ENCODE peak calls at places on chromosome 12, in nine cellular contexts. C is heart left ventricle, D is coronary artery, O is cardiac fibroblast, S is sigmoid colon, Q is AG04450, I is tibial artery, G is MM.1S, N is dorsolateral prefrontal cortex. J is an unnamed sample.
A peak's percentile ranks its signal among the peaks of the same experiment; 100 is the strongest.

GRCh38 chr12:12872139-12872933 is 19.0 kb upstream of the GPRC5A start:
- DNase-seq in I (no peak), Q (no peak), O (peak; percentile 80), G (no peak), D (no peak), N (no peak), S (no peak), C (no peak), J (peak; percentile 77)

GRCh38 chr12:49885118-49885517 is 18.6 kb downstream of the FAIM2 start:
- DNase-seq in G (no peak), D (no peak), S (peak; percentile 46), O (no peak), N (no peak), C (no peak), Q (no peak), I (no peak), J (no peak)

GRCh38 chr12:46915082-46915481 is 89.3 kb upstream of the SLC38A4 start:
- DNase-seq in C (no peak), O (peak; percentile 79), N (no peak), I (peak; percentile 26), S (peak; percentile 69), D (no peak), G (no peak), Q (peak; percentile 41), J (no peak)

GRCh38 chr12:27013606-27014084 is 539 bp downstream of the TM7SF3 start:
- DNase-seq in C (no peak), N (no peak), D (no peak), I (peak; percentile 35), O (peak; percentile 49), G (peak; percentile 12), S (no peak), Q (no peak), J (no peak)

GRCh38 chr12:127966331-127966730 is 300.6 kb upstream of the TMEM132C start:
- DNase-seq in Q (no peak), G (no peak), D (no peak), C (no peak), N (no peak), I (no peak), S (no peak), O (no peak), J (no peak)

GRCh38 chr12:19191563-19191962 is 62.0 kb downstream of the PLEKHA5 start:
- DNase-seq in S (no peak), C (no peak), G (no peak), D (no peak), N (no peak), O (no peak), Q (no peak), I (no peak), J (peak; percentile 93)

GRCh38 chr12:69527506-69528272 is 57.5 kb downstream of the FRS2 start:
- DNase-seq in I (no peak), G (no peak), N (no peak), D (no peak), O (peak; percentile 84), C (no peak), Q (peak; percentile 59), S (no peak), J (no peak)

GRCh38 chr12:97575792-97576191 is 113.2 kb downstream of the RMST start:
- DNase-seq in Q (no peak), I (no peak), D (no peak), C (no peak), S (no peak), O (no peak), N (no peak), G (no peak), J (peak; percentile 56)

GRCh38 chr12:106994579-106995220 is 7.8 kb upstream of the MTERF2 start:
- DNase-seq in C (no peak), O (peak; percentile 36), G (no peak), N (no peak), S (no peak), I (no peak), D (no peak), Q (peak; percentile 45), J (no peak)

GRCh38 chr12:71872401-71872800 is 32.8 kb downstream of the TBC1D15 start:
- DNase-seq in N (no peak), D (no peak), S (no peak), G (no peak), I (no peak), C (no peak), O (peak; percentile 15), Q (no peak), J (no peak)

GRCh38 chr12:71440393-71441349 is 1.1 kb downstream of the LGR5 start:
- DNase-seq in C (no peak), D (no peak), O (peak; percentile 2), I (no peak), S (no peak), Q (no peak), N (peak; percentile 40), G (no peak), J (no peak)

GRCh38 chr12:63882844-63883243 is 38.3 kb downstream of the SRGAP1 start:
- DNase-seq in Q (peak; percentile 15), G (no peak), N (no peak), C (peak; percentile 23), O (no peak), D (no peak), S (no peak), I (no peak), J (no peak)

GRCh38 chr12:49894754-49895153 is 8.9 kb downstream of the FAIM2 start:
- DNase-seq in S (peak; percentile 22), O (no peak), I (no peak), G (no peak), C (no peak), D (no peak), Q (no peak), N (no peak), J (no peak)

GRCh38 chr12:47391566-47391965 is 311.8 kb upstream of the AMIGO2 start:
- DNase-seq in C (no peak), O (no peak), Q (no peak), S (no peak), G (no peak), D (no peak), N (no peak), I (no peak), J (no peak)

GRCh38 chr12:104340917-104341611 is 37.5 kb downstream of the EID3 start:
- DNase-seq in C (no peak), S (no peak), D (no peak), G (no peak), O (no peak), N (peak; percentile 5), I (no peak), Q (no peak), J (no peak)

GRCh38 chr12:4051616-4052015 is 178.4 kb upstream of the PARP11 start:
- DNase-seq in Q (no peak), S (no peak), I (no peak), D (no peak), G (no peak), O (no peak), N (no peak), C (no peak), J (no peak)

GRCh38 chr12:99390707-99391106 is 256.8 kb upstream of the GARIN6 start:
- DNase-seq in C (no peak), I (no peak), Q (no peak), D (no peak), N (no peak), G (no peak), S (no peak), O (no peak), J (no peak)

GRCh38 chr12:91222746-91223145 is 40.1 kb upstream of the DCN start:
- DNase-seq in I (no peak), S (no peak), Q (no peak), C (no peak), D (no peak), G (no peak), N (no peak), O (peak; percentile 88), J (no peak)

GRCh38 chr12:20120296-20120695 is 248.0 kb upstream of the PDE3A start:
- DNase-seq in N (no peak), Q (no peak), S (no peak), G (no peak), I (no peak), C (no peak), O (peak; percentile 59), D (no peak), J (peak; percentile 61)

DNA sequence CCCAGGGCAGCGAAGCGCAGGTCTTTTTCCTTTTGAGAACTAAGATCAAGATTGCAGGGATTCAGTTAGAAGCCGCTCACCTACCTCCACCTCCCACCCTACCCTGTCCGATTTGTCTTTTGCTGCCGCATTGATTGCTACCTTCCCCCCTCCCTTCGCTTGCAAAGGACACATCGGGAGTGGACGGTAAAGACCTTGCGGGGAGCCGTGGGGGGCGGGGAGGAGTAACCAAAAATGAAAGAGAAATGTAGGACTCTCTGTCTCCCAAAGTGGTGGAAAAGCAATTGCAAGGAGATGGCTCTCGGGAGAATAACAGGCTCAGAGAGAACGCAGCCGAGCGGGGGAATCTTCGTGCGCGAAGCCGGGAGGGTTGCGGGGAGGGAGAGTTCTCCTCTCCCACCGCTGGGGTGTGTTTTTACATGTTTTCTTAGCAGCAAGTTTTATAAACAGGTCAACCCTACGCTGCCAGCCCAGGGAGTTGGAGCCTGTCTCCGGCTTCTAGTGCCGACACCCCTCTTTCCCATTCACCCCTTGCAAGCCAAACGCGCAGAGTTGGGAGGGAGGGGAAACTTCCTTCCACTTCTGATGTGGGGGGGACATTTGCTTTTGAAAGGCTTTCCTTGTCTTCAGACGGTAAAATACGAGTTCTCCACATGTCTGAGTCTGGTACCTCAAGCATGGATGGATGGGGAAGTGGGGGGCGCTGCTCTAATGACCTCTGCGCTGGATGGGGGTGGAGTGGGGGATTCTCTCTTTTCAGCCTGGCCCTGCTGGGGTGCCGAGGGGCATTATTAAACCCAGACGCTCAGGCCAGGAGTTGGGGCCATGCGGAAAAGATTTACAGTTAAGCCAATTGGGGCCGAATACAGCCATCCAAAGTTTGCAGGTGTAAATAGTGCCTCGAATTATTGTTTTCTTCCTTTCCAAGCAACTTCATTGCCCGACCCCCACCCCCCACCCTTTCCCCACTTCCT is 8.9 kb upstream of the TBX3 start:
- DNase-seq in C (no peak), G (no peak), O (peak; percentile 36), I (no peak), Q (no peak), D (no peak), N (no peak), S (peak; percentile 55), J (no peak)
- TF ChIP-seq CTCF in C (no peak), G (no peak), O (peak; percentile 15), I (no peak), Q (peak; percentile 36), D (no peak), N (no peak), S (no peak), J (no peak)

GRCh38 chr12:96294831-96295230 is 100.7 kb downstream of the ELK3 start:
- DNase-seq in I (no peak), G (peak; percentile 46), S (no peak), N (no peak), D (no peak), Q (no peak), O (peak; percentile 53), C (no peak), J (peak; percentile 18)
- H3K4me3 ChIP-seq in I (no peak overlapping the region), G (no peak overlapping the region), S (no peak overlapping the region), N (no peak overlapping the region), D (no peak overlapping the region), Q (no peak overlapping the region), O (no peak overlapping the region), C (no peak overlapping the region), J (no peak overlapping the region)

GRCh38 chr12:123269395-123269892 is 2.2 kb downstream of the CDK2AP1 start:
- DNase-seq in I (peak; percentile 66), D (peak; percentile 86), Q (no peak), C (peak; percentile 74), G (no peak), S (peak; percentile 88), N (peak; percentile 87), O (peak; percentile 66), J (peak; percentile 23)
- TF ChIP-seq CTCF in I (no peak), D (no peak), Q (no peak), C (no peak), G (no peak), S (no peak), N (peak; percentile 39), O (no peak), J (no peak)

GRCh38 chr12:55847033-55847432 is 4.3 kb upstream of the MMP19 start:
- DNase-seq in G (no peak), N (no peak), I (peak; percentile 42), S (peak; percentile 78), C (no peak), Q (peak; percentile 36), O (peak; percentile 93), D (no peak), J (no peak)
- H3K4me3 ChIP-seq in G (no peak overlapping the region), N (no peak overlapping the region), I (no peak overlapping the region), S (no peak overlapping the region), C (no peak overlapping the region), Q (no peak overlapping the region), O (no peak overlapping the region), D (peak overlapping the region; percentile 54), J (no peak overlapping the region)